ENCODE peak calls at places on chromosome 6, in four cellular contexts. Q, V, K and M are unnamed samples.

GRCh38 chr6:126063512-126064146 is 77.3 kb downstream of the TRMT11 start:
- DNase-seq in Q (no peak), V (no peak), K (no peak), M (peak; percentile 3)

GRCh38 chr6:117463762-117464665 is 18.5 kb upstream of the DCBLD1 start:
- DNase-seq in Q (no peak), V (no peak), K (no peak), M (peak; percentile 69)

GRCh38 chr6:21138359-21139094 is 455.0 kb upstream of the SOX4 start:
- DNase-seq in Q (no peak), V (no peak), K (no peak), M (peak; percentile 64)

GRCh38 chr6:151240861-151241642 is 1.3 kb downstream of the AKAP12 start:
- DNase-seq in Q (no peak), V (no peak), K (no peak), M (peak; percentile 66)

GRCh38 chr6:20350215-20350614 is 51.5 kb upstream of the E2F3 start:
- DNase-seq in Q (no peak), V (no peak), K (no peak), M (peak; percentile 30)

GRCh38 chr6:170523256-170524187 is 29.6 kb downstream of the PSMB1 start:
- DNase-seq in Q (no peak), V (no peak), K (no peak), M (peak; percentile 41)

GRCh38 chr6:657743-658142 is 843 bp upstream of the HUS1B start:
- DNase-seq in Q (no peak), V (no peak), K (no peak), M (no peak)

GRCh38 chr6:21808551-21809181 is 215.1 kb downstream of the SOX4 start:
- DNase-seq in Q (no peak), V (no peak), K (no peak), M (peak; percentile 29)

GRCh38 chr6:75747985-75748742 is 875 bp upstream of the MYO6 start:
- DNase-seq in Q (no peak), V (no peak), K (no peak), M (no peak)

GRCh38 chr6:153023977-153024376 is 21.5 kb upstream of the MTRF1L start:
- DNase-seq in Q (no peak), V (no peak), K (no peak), M (no peak)

GRCh38 chr6:86118271-86118670 is 475.6 kb upstream of the SYNCRIP start:
- DNase-seq in Q (no peak), V (no peak), K (no peak), M (no peak)

GRCh38 chr6:109322825-109323580 is 59.3 kb downstream of the CD164 start:
- DNase-seq in Q (no peak), V (peak; percentile 30), K (no peak), M (no peak)

GRCh38 chr6:158638393-158638792 is 6.2 kb downstream of the DYNLT1 start:
- DNase-seq in Q (no peak), V (no peak), K (no peak), M (no peak)

GRCh38 chr6:163710552-163710951 is 296.0 kb downstream of the QKI start:
- DNase-seq in Q (no peak), V (peak; percentile 57), K (no peak), M (no peak)

GRCh38 chr6:4403828-4404227 is 268.5 kb upstream of the ECI2 start:
- DNase-seq in Q (no peak), V (no peak), K (no peak), M (no peak)

GRCh38 chr6:11278207-11278559 is 45.7 kb upstream of the NEDD9 start:
- DNase-seq in Q (no peak), V (no peak), K (peak; percentile 60), M (no peak)

GRCh38 chr6:37824170-37824569 is 4.6 kb downstream of the ZFAND3 start:
- DNase-seq in Q (no peak), V (no peak), K (no peak), M (no peak)

GRCh38 chr6:158793432-158793831 is 25.7 kb downstream of the EZR start:
- DNase-seq in Q (peak; percentile 66), V (peak; percentile 81), K (no peak), M (peak; percentile 37)

GRCh38 chr6:28648035-28648877 is 122.6 kb downstream of the GPX5 start:
- DNase-seq in Q (peak; percentile 81), V (peak; percentile 41), K (peak; percentile 77), M (peak; percentile 86)

GRCh38 chr6:160027931-160028330 is 59.0 kb downstream of the IGF2R start:
- DNase-seq in Q (no peak), V (no peak), K (no peak), M (no peak)

GRCh38 chr6:46940433-46941226 is 18.9 kb upstream of the ADGRF5 start:
- DNase-seq in Q (no peak), V (no peak), K (no peak), M (no peak)

GRCh38 chr6:119186490-119186889 is 108.0 kb upstream of the FAM184A start:
- DNase-seq in Q (no peak), V (no peak), K (no peak), M (no peak)

GRCh38 chr6:154937306-154938244 is 57.5 kb upstream of the TIAM2 start:
- DNase-seq in Q (no peak), V (no peak), K (no peak), M (peak; percentile 59)

GRCh38 chr6:28203201-28203600 is 21.9 kb upstream of the ZSCAN9 start:
- DNase-seq in Q (no peak), V (no peak), K (no peak), M (no peak)

GRCh38 chr6:137056121-137056880 is 11.5 kb upstream of the IL20RA start:
- DNase-seq in Q (no peak), V (no peak), K (no peak), M (no peak)

GRCh38 chr6:158817298-158818007 is 1.7 kb downstream of the EZR start:
- DNase-seq in Q (peak; percentile 49), V (peak; percentile 90), K (no peak), M (peak; percentile 66)

GRCh38 chr6:32092760-32093497 is 16.2 kb downstream of the TNXB start:
- DNase-seq in Q (no peak), V (no peak), K (no peak), M (no peak)

GRCh38 chr6:80233955-80234354 is 127.5 kb downstream of the BCKDHB start:
- DNase-seq in Q (no peak), V (no peak), K (no peak), M (no peak)
- H3K27ac ChIP-seq in Q (no peak overlapping the region), V (no peak overlapping the region), K (no peak overlapping the region), M (no peak overlapping the region)

GRCh38 chr6:128521302-128521632 is 868 bp upstream of the PTPRK start:
- DNase-seq in Q (no peak), V (no peak), K (no peak), M (no peak)

GRCh38 chr6:128520436-128521301 is at the start of gene PTPRK:
- DNase-seq in Q (peak; percentile 90), V (peak; percentile 29), K (no peak), M (peak; percentile 94)

GRCh38 chr6:128518531-128519131 is 1.8 kb downstream of the PTPRK start:
- DNase-seq in Q (no peak), V (no peak), K (no peak), M (peak; percentile 64)

GRCh38 chr6:128519931-128520435 is 416 bp downstream of the PTPRK start:
- DNase-seq in Q (no peak), V (no peak), K (no peak), M (no peak)

GRCh38 chr6:128519132-128519930 is 1.1 kb downstream of the PTPRK start:
- DNase-seq in Q (peak; percentile 87), V (no peak), K (no peak), M (peak; percentile 69)
- TF ChIP-seq EZH2 in Q (no peak), V (no peak), K (no peak), M (no peak)

DNA sequence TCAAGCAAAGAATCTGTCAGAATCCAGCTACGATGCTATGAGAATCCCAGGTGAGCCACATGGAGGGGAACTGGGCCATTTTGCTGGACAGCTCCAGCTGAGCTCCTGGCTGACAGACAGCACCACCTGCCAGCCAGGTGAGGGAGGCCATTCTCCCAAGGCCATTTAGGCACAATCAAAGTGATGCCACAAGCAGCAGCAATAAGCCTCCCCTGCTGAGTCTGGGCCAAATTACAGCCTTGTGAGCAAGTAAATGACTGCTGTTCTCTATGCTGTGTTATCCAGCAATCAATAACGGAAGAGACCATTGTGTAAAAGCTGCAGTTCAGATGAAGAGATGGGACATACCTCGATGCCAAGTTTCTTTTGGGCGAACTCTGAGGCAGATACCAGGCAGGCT is 14.1 kb upstream of the SCGN start:
- DNase-seq in Q (peak; percentile 38), V (no peak), K (no peak), M (no peak)
- TF ChIP-seq MYC in Q (no peak), V (no peak), K (no peak), M (no peak)

GRCh38 chr6:44289726-44290125 is 19.5 kb downstream of the TMEM151B start:
- DNase-seq in Q (no peak), V (no peak), K (no peak), M (no peak)
- H3K27ac ChIP-seq in Q (no peak overlapping the region), V (no peak overlapping the region), K (no peak overlapping the region), M (no peak overlapping the region)

GRCh38 chr6:133854633-133855598 is 34.0 kb upstream of the TCF21 start:
- DNase-seq in Q (peak; percentile 20), V (peak; percentile 10), K (no peak), M (no peak)
- TF ChIP-seq EZH2 in Q (no peak), V (no peak), K (no peak), M (peak; percentile 89)

GRCh38 chr6:16947461-16948159 is 154.2 kb upstream of the STMND1 start:
- DNase-seq in Q (peak; percentile 17), V (peak; percentile 35), K (no peak), M (peak; percentile 77)
- TF ChIP-seq MYC in Q (no peak), V (no peak), K (no peak), M (no peak)

DNA sequence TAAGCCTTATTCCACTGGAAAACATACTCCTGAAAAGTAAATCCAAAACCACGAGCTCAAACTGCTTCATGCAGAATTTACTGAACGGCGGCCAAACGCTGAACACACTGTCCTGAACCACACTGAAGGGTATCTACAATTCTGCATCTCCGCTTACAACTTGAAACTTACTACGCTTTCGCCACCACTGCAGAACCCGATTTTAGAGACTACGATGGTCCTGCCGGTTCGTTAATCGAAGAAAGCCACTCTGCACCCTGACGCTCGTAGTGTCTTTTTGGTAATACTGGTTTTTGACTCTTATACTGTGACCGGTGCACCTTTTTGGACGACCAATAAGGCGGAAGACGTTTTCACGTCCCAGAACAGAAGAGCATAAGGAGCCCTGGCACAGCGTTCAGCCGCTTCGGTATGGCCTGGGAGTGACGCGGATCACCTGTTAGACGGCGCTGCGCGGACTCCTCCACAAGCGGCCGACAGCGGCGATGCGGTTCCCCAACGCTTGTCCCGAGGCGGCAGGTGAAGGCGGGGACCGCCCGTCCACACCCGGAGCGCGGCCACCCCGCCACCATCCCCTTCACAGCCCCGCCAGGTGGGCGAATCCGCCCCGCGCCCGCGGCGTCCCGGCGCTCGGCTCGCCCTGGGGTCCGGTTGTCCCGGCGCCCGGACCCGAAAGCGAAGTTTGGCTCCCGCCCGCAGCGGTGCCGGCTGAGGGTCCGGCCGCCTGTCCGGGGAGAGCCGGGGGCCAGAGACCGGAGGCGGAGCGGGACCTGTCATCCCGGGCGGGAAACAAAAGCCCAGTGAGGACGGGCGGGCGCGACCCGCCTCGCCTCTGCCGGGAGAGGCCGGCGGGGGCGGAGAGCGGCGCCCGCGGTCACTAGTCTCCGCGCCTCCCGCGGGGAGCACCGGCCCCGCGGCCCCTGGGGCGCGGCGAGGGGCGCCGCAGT is 784 bp downstream of the FKBP5 start:
- DNase-seq in Q (no peak), V (peak; percentile 58), K (peak; percentile 25), M (peak; percentile 72)
- H3K27ac ChIP-seq in Q (peak overlapping the region; percentile 71), V (peak overlapping the region; percentile 86), K (peak overlapping the region; percentile 62), M (peak overlapping the region; percentile 79)